ENCODE peak calls at places on chromosomes 3 and 15, in four cellular contexts. One of them, this sample, is unnamed.

GRCh38 chr3:125045965-125046364 is 9.8 kb downstream of the HEG1 start:
- DNase-seq in hepatocyte: no peak
- DNase-seq in HCT116: no peak
- DNase-seq in PC-3: peak; percentile 40
- DNase-seq in this sample: peak; percentile 86

GRCh38 chr15:32671339-32672325 is 30.1 kb downstream of the SCG5 start:
- DNase-seq in hepatocyte: peak; percentile 29
- DNase-seq in HCT116: no peak
- DNase-seq in PC-3: no peak
- DNase-seq in this sample: peak; percentile 92

GRCh38 chr15:77002954-77003912 is 8.3 kb downstream of the PSTPIP1 start:
- DNase-seq in hepatocyte: no peak
- DNase-seq in HCT116: no peak
- DNase-seq in PC-3: no peak
- DNase-seq in this sample: no peak

GRCh38 chr3:114838025-114838424 is 309.1 kb downstream of the ZBTB20 start:
- DNase-seq in hepatocyte: no peak
- DNase-seq in HCT116: no peak
- DNase-seq in PC-3: no peak
- DNase-seq in this sample: no peak

GRCh38 chr3:72310028-72310987 is 525.4 kb upstream of the PROK2 start:
- DNase-seq in hepatocyte: peak; percentile 37
- DNase-seq in HCT116: no peak
- DNase-seq in PC-3: peak; percentile 31
- DNase-seq in this sample: peak; percentile 87

GRCh38 chr15:28267727-28268126 is 54.3 kb downstream of the HERC2 start:
- DNase-seq in hepatocyte: no peak
- DNase-seq in HCT116: no peak
- DNase-seq in PC-3: no peak
- DNase-seq in this sample: no peak

GRCh38 chr15:99343836-99344551 is 92.7 kb downstream of the LRRC28 start:
- DNase-seq in hepatocyte: no peak
- DNase-seq in HCT116: no peak
- DNase-seq in PC-3: no peak
- DNase-seq in this sample: no peak

GRCh38 chr3:154327871-154328270 is 3.6 kb upstream of the DHX36 start:
- DNase-seq in hepatocyte: no peak
- DNase-seq in HCT116: no peak
- DNase-seq in PC-3: no peak
- DNase-seq in this sample: no peak

GRCh38 chr3:156768390-156768789 is 57.8 kb upstream of the LEKR1 start:
- DNase-seq in hepatocyte: no peak
- DNase-seq in HCT116: no peak
- DNase-seq in PC-3: no peak
- DNase-seq in this sample: no peak

GRCh38 chr3:30577788-30578187 is 28.6 kb upstream of the TGFBR2 start:
- DNase-seq in hepatocyte: no peak
- DNase-seq in HCT116: no peak
- DNase-seq in PC-3: no peak
- DNase-seq in this sample: peak; percentile 20

GRCh38 chr3:3260870-3261269 is 81.4 kb upstream of the CRBN start:
- DNase-seq in hepatocyte: no peak
- DNase-seq in HCT116: no peak
- DNase-seq in PC-3: no peak
- DNase-seq in this sample: no peak

GRCh38 chr3:127717357-127718243 is 44.8 kb downstream of the ABTB1 start:
- DNase-seq in hepatocyte: no peak
- DNase-seq in HCT116: no peak
- DNase-seq in PC-3: no peak
- DNase-seq in this sample: peak; percentile 44

GRCh38 chr3:15654096-15654495 is 52.6 kb downstream of the BTD start:
- DNase-seq in hepatocyte: no peak
- DNase-seq in HCT116: no peak
- DNase-seq in PC-3: no peak
- DNase-seq in this sample: no peak

GRCh38 chr15:29700296-29700695 is 122.0 kb downstream of the TJP1 start:
- DNase-seq in hepatocyte: no peak
- DNase-seq in HCT116: no peak
- DNase-seq in PC-3: no peak
- DNase-seq in this sample: no peak

GRCh38 chr3:72964633-72965032 is 32.0 kb upstream of the PPP4R2 start:
- DNase-seq in hepatocyte: no peak
- DNase-seq in HCT116: no peak
- DNase-seq in PC-3: no peak
- DNase-seq in this sample: no peak

GRCh38 chr3:14997941-14998340 is 50.6 kb downstream of the NR2C2 start:
- DNase-seq in hepatocyte: no peak
- DNase-seq in HCT116: no peak
- DNase-seq in PC-3: no peak
- DNase-seq in this sample: no peak

GRCh38 chr3:195859061-195859845 is 47.5 kb upstream of the MUC4 start:
- DNase-seq in hepatocyte: peak; percentile 75
- DNase-seq in HCT116: peak; percentile 47
- DNase-seq in PC-3: peak; percentile 89
- DNase-seq in this sample: peak; percentile 70

GRCh38 chr15:52326758-52327157 is 31.2 kb upstream of the MYO5C start:
- DNase-seq in hepatocyte: peak; percentile 24
- DNase-seq in HCT116: no peak
- DNase-seq in PC-3: no peak
- DNase-seq in this sample: peak; percentile 71

GRCh38 chr15:25090073-25090733 is 135.4 kb downstream of the SNRPN start:
- DNase-seq in hepatocyte: no peak
- DNase-seq in HCT116: no peak
- DNase-seq in PC-3: no peak
- DNase-seq in this sample: no peak

GRCh38 chr3:117853923-117854322 is 1144.3 kb downstream of the TUSC7 start:
- DNase-seq in hepatocyte: peak; percentile 18
- DNase-seq in HCT116: no peak
- DNase-seq in PC-3: peak; percentile 76
- DNase-seq in this sample: peak; percentile 87
- TF ChIP-seq EZH2phosphoT487 in hepatocyte: no peak
- TF ChIP-seq EZH2phosphoT487 in HCT116: no peak
- TF ChIP-seq EZH2phosphoT487 in PC-3: no peak
- TF ChIP-seq EZH2phosphoT487 in this sample: no peak

DNA sequence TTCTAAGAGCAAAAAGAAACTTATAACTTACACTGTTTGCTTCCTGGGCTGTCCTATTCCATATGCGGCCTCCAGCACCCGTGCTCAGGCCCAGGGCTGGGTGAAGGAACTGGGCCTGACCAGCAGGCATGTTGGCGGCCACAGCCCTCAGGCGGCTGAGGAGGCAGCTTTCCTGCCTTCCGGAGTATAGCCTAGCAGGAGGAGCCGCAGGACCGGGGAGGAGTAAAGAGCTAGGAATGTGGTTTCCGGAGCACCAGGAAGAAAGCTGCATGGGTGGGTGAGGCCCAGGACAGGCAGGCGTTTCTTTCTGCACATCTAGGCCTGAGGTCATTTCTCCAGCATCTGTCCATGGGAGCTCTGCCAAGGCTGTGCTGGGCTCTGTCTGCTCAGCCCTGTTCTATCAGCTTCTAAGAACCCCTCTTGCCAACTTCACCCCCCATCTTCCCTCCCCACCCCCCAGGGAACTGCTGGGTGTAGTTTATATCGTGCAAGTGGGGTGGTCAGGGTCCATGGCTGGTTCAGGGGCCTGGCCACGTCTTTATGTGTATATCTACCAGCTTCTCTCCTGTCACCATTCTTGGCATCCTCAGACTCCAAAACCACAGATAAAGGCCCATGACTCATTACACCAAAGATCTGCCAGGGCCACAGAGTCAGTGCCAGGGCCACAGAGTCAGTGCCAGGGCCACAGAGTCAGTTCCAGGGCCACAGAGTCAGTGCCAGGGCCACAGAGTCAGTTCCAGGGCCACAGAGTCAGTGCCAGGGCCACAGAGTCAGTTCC is 7.8 kb upstream of the KIF7 start:
- DNase-seq in hepatocyte: peak; percentile 72
- DNase-seq in HCT116: no peak
- DNase-seq in PC-3: peak; percentile 93
- DNase-seq in this sample: peak; percentile 98
- TF ChIP-seq EZH2phosphoT487 in hepatocyte: no peak
- TF ChIP-seq EZH2phosphoT487 in HCT116: no peak
- TF ChIP-seq EZH2phosphoT487 in PC-3: no peak
- TF ChIP-seq EZH2phosphoT487 in this sample: no peak

DNA sequence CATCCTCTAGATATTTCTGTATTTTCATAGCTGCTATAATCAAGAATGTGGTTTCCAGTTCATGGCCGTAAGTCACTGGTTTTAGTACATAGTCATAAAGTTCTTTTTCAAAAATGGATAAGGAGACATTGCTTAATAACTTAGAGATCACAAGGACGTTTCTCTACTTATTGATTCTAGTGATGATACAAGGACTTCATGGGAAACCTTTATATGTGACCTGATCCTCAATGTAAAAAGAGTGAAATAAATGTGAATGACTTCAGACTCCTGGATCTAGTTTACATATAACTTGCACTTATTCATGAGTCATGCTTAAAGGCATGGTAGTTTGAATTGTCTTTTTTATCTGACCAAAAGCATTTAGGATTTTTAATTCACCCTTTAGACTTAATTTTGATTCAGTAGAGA is 35.2 kb downstream of the TSC22D2 start:
- DNase-seq in hepatocyte: no peak
- DNase-seq in HCT116: no peak
- DNase-seq in PC-3: peak; percentile 22
- DNase-seq in this sample: peak; percentile 60
- TF ChIP-seq EZH2phosphoT487 in hepatocyte: no peak
- TF ChIP-seq EZH2phosphoT487 in HCT116: no peak
- TF ChIP-seq EZH2phosphoT487 in PC-3: no peak
- TF ChIP-seq EZH2phosphoT487 in this sample: no peak

DNA sequence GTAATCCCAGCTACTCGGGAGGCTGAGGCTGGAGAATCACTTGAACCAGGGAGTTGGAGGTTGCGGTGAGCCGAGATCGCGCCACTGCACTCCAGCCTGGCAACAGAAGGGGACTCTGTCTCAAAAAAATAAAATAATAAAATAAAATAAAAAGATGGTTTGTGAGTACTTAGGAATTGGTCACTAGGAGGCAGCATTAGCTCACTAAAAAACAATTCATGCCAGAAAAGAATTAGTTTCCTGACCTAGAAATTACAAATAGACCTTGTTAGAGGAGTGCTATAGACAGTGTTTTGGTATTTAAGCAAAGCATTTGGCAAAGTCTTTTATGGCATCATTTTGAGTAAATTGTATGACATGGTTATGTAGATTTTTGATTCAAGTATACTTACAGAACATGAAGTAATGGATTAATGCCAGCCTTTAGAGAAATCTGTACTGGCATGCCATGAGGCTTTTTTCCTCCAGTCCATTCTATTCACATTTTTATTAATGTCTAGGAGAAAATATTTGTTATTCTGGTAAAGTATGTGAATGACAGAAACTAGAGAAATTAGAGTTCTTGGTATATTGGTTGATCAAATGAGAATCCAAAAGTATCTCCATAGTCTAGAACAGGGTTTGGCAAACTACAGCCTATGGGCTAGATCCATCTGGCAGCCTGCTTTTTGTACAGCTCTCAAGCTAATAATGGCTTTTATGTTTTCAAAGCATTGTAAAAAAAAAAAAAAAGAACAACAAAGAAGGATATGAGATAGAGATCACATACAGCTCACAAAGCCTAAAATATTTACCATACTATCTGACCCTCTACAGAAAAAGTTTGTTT is 81.6 kb downstream of the LRRC49 start:
- DNase-seq in hepatocyte: peak; percentile 44
- DNase-seq in HCT116: peak; percentile 45
- DNase-seq in PC-3: peak; percentile 72
- DNase-seq in this sample: peak; percentile 75
- TF ChIP-seq EZH2phosphoT487 in hepatocyte: no peak
- TF ChIP-seq EZH2phosphoT487 in HCT116: no peak
- TF ChIP-seq EZH2phosphoT487 in PC-3: no peak
- TF ChIP-seq EZH2phosphoT487 in this sample: no peak

GRCh38 chr3:11019116-11019515 is 26.6 kb downstream of the SLC6A1 start:
- DNase-seq in hepatocyte: no peak
- DNase-seq in HCT116: no peak
- DNase-seq in PC-3: no peak
- DNase-seq in this sample: no peak
- TF ChIP-seq EZH2phosphoT487 in hepatocyte: no peak
- TF ChIP-seq EZH2phosphoT487 in HCT116: no peak
- TF ChIP-seq EZH2phosphoT487 in PC-3: no peak
- TF ChIP-seq EZH2phosphoT487 in this sample: no peak

GRCh38 chr15:92574566-92574965 is 81.0 kb downstream of the FAM174B start:
- DNase-seq in hepatocyte: no peak
- DNase-seq in HCT116: no peak
- DNase-seq in PC-3: no peak
- DNase-seq in this sample: no peak
- TF ChIP-seq EZH2phosphoT487 in hepatocyte: no peak
- TF ChIP-seq EZH2phosphoT487 in HCT116: no peak
- TF ChIP-seq EZH2phosphoT487 in PC-3: no peak
- TF ChIP-seq EZH2phosphoT487 in this sample: no peak